ENCODE peak calls at places on chromosomes 12 and 14, in eight cellular contexts. Y is non-pigmented ciliary epithelial cell, P is AML-193, Q is 8988T, T is amniotic epithelial cell, V is cerebellum, H is Caki2, A is GM23248. R is an unnamed sample.

GRCh38 chr12:106602071-106602470 is 19.3 kb downstream of the RFX4 start:
- DNase-seq in A (no peak), Y (no peak), H (no peak), T (no peak), P (no peak), V (no peak), Q (no peak), R (no peak)

GRCh38 chr12:27555928-27556778 is 32.1 kb downstream of the PPFIBP1 start:
- DNase-seq in P (no peak), Q (no peak), V (no peak), Y (no peak), T (peak; percentile 82), H (no peak), A (peak; percentile 72), R (no peak)

GRCh38 chr12:51371295-51371953 is 19.8 kb downstream of the GALNT6 start:
- DNase-seq in T (peak; percentile 98), V (no peak), A (peak; percentile 98), Q (peak; percentile 86), H (peak; percentile 100), P (no peak), Y (peak; percentile 93), R (peak; percentile 73)

GRCh38 chr12:118430516-118430915 is 54.2 kb downstream of the SUDS3 start:
- DNase-seq in P (no peak), Y (no peak), Q (no peak), H (no peak), T (no peak), A (peak; percentile 9), V (no peak), R (no peak)

GRCh38 chr14:29627141-29627540 is 300.5 kb downstream of the PRKD1 start:
- DNase-seq in H (no peak), A (peak; percentile 84), Y (peak; percentile 3), P (no peak), V (no peak), T (peak; percentile 29), Q (no peak), R (no peak)

GRCh38 chr12:54412786-54413185 is 6.3 kb downstream of the ITGA5 start:
- DNase-seq in V (no peak), P (no peak), Y (no peak), A (peak; percentile 42), T (no peak), H (no peak), Q (no peak), R (no peak)

GRCh38 chr14:69323266-69323966 is 63.5 kb downstream of the GALNT16 start:
- DNase-seq in A (no peak), P (no peak), T (no peak), Q (no peak), Y (no peak), V (no peak), H (no peak), R (no peak)

GRCh38 chr14:102223682-102224081 is 81.3 kb downstream of the MOK start:
- DNase-seq in T (no peak), Q (no peak), P (no peak), V (no peak), H (no peak), Y (no peak), A (no peak), R (no peak)

GRCh38 chr12:125467363-125467762 is 402.1 kb downstream of the AACS start:
- DNase-seq in A (no peak), H (no peak), P (no peak), T (no peak), Q (no peak), V (no peak), Y (no peak), R (no peak)

GRCh38 chr14:75009176-75009575 is 6.5 kb downstream of the EIF2B2 start:
- DNase-seq in V (no peak), Y (no peak), P (no peak), A (no peak), Q (no peak), H (no peak), T (no peak), R (no peak)

GRCh38 chr14:104882325-104882973 is 17.4 kb downstream of the CEP170B start:
- DNase-seq in H (peak; percentile 52), V (no peak), Q (peak; percentile 87), P (no peak), T (no peak), A (no peak), Y (no peak), R (peak; percentile 70)

GRCh38 chr12:3493225-3494049 is 2.4 kb downstream of the PRMT8 start:
- DNase-seq in P (no peak), A (no peak), T (no peak), Q (no peak), H (no peak), V (peak; percentile 75), Y (no peak), R (no peak)

GRCh38 chr14:74611672-74612345 is at the start of gene LTBP2:
- DNase-seq in H (no peak), A (peak; percentile 78), V (no peak), Q (no peak), Y (no peak), T (no peak), P (no peak), R (no peak)

GRCh38 chr14:34496679-34497513 is 34.9 kb upstream of the SPTSSA start:
- DNase-seq in V (no peak), Y (peak; percentile 98), Q (peak; percentile 65), A (peak; percentile 99), T (peak; percentile 99), P (no peak), H (peak; percentile 77), R (no peak)

GRCh38 chr12:120061815-120062214 is 54.7 kb downstream of the RAB35 start:
- DNase-seq in P (no peak), A (no peak), H (no peak), V (peak; percentile 21), Y (no peak), T (peak; percentile 31), Q (no peak), R (no peak)

GRCh38 chr14:51395361-51395849 is 155.4 kb downstream of the TMX1 start:
- DNase-seq in Y (peak; percentile 82), A (peak; percentile 78), V (peak; percentile 21), T (peak; percentile 84), P (no peak), Q (no peak), H (no peak), R (no peak)

GRCh38 chr14:21191809-21192446 is 36.1 kb upstream of the OR5AU1 start:
- DNase-seq in T (no peak), Y (no peak), Q (peak; percentile 13), A (peak; percentile 75), H (peak; percentile 58), V (peak; percentile 40), P (peak; percentile 18), R (peak; percentile 53)

GRCh38 chr14:95577067-95577800 is 42.4 kb downstream of the GLRX5 start:
- DNase-seq in A (no peak), Q (no peak), V (no peak), P (no peak), H (no peak), Y (no peak), T (no peak), R (no peak)